ENCODE peak calls at places on chromosomes 6 and 20, in five cellular contexts. X, N, A, Y and S are unnamed samples.

GRCh38 chr6:74447013-74447412 is 751.0 kb downstream of the CD109 start:
- DNase-seq in N (no peak), A (no peak), X (no peak), Y (no peak), S (no peak)

GRCh38 chr20:826695-827323 is 6.7 kb upstream of the FAM110A start:
- DNase-seq in X (no peak), Y (no peak), A (no peak), N (no peak), S (peak; percentile 11)

GRCh38 chr6:8707369-8707768 is 272.0 kb upstream of the SLC35B3 start:
- DNase-seq in X (no peak), N (no peak), Y (no peak), A (no peak), S (no peak)

GRCh38 chr6:133889557-133890301 is 816 bp downstream of the TCF21 start:
- DNase-seq in A (no peak), Y (peak; percentile 65), X (no peak), N (no peak), S (no peak)

GRCh38 chr6:19297880-19298279 is 539.3 kb upstream of the ID4 start:
- DNase-seq in A (no peak), X (no peak), Y (peak; percentile 42), N (no peak), S (no peak)

GRCh38 chr6:38502423-38502822 is 137.3 kb downstream of the BTBD9 start:
- DNase-seq in Y (no peak), X (no peak), N (no peak), A (no peak), S (no peak)

GRCh38 chr6:54722328-54722727 is 124.2 kb upstream of the FAM83B start:
- DNase-seq in A (no peak), Y (no peak), X (no peak), N (no peak), S (no peak)

GRCh38 chr6:118859517-118860064 is 34.4 kb upstream of the ASF1A start:
- DNase-seq in Y (no peak), X (no peak), N (no peak), A (no peak), S (no peak)

GRCh38 chr6:40965046-40965445 is 74.0 kb downstream of the UNC5CL start:
- DNase-seq in A (no peak), Y (no peak), N (no peak), X (no peak), S (no peak)

GRCh38 chr6:150900049-150900448 is 34.5 kb downstream of the MTHFD1L start:
- DNase-seq in Y (no peak), N (no peak), A (no peak), X (no peak), S (no peak)

GRCh38 chr6:90663873-90664272 is 77.0 kb upstream of the MAP3K7 start:
- DNase-seq in A (no peak), X (no peak), N (no peak), Y (no peak), S (no peak)

GRCh38 chr6:90668141-90668540 is 81.3 kb upstream of the MAP3K7 start:
- DNase-seq in Y (no peak), X (no peak), N (no peak), A (no peak), S (no peak)

GRCh38 chr6:90669420-90669819 is 82.5 kb upstream of the MAP3K7 start:
- DNase-seq in A (no peak), N (no peak), X (no peak), Y (no peak), S (no peak)

GRCh38 chr6:90669846-90670245 is 83.0 kb upstream of the MAP3K7 start:
- DNase-seq in N (no peak), X (no peak), Y (no peak), A (no peak), S (no peak)
- H3K27ac ChIP-seq in N (no peak overlapping the region), X (no peak overlapping the region), Y (peak overlapping the region; percentile 35), A (no peak overlapping the region), S (no peak overlapping the region)

GRCh38 chr20:21508230-21509078 is 5.4 kb downstream of the NKX2-2 start:
- DNase-seq in N (no peak), A (no peak), Y (peak; percentile 57), X (no peak), S (no peak)
- H3K27me3 ChIP-seq in N (peaks cover 83% of the 10 kb centered on the region), A (peaks cover 96% of the 10 kb centered on the region), Y (peaks cover 68% of the 10 kb centered on the region), X (peaks cover 95% of the 10 kb centered on the region), S (peaks cover 94% of the 10 kb centered on the region)

DNA sequence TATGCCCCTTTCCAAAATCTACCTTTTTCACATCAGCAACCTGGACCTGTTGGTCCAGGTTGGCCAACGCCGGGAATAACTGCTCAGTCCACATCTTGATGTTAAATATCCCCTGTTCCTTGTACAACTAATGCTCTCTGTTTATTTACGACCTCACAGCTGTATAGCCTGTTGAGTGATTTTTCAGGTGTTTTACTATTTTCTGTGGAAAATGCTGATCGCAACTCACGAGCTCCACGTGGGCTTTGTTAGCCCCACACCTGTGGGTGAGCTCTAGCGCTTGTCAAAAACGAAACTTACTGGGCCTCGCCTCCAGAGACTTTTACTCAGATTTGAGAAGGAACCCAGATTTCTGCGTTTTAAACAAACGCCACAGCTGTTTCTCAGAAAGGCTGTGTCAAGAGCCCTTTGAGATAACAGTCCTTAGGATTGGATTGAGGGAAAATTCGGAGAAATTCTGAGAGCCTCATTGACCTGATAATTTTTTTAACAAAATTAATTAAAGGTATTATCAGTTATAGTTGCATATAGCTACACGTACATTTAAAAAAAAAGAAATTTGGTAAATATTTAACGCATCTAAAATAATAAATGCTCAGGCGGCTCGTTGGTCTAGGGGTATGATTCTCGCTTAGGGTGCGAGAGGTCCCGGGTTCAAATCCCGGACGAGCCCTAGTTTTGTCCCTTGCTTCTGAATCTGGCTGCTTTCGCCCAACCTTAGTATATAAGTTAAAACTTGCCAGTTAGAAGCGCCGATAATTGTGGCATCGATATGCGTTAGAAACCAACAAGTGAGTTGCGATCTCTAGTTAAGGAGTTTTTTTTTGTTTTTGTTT is 16.7 kb downstream of the HMGN4 start:
- DNase-seq in N (peak; percentile 42), A (no peak), X (no peak), Y (peak; percentile 58), S (no peak)
- H3K4me1 ChIP-seq in N (peaks cover 3% of the 10 kb centered on the region), A (no peaks in the 10 kb centered on the region), X (no peaks in the 10 kb centered on the region), Y (no peaks in the 10 kb centered on the region), S (peaks cover 22% of the 10 kb centered on the region)

GRCh38 chr6:548091-548490 is 108.8 kb downstream of the HUS1B start:
- DNase-seq in Y (no peak), N (no peak), A (no peak), X (no peak), S (no peak)
- H3K27ac ChIP-seq in Y (no peak overlapping the region), N (no peak overlapping the region), A (no peak overlapping the region), X (no peak overlapping the region), S (no peak overlapping the region)

GRCh38 chr6:4338884-4339283 is 203.5 kb upstream of the ECI2 start:
- DNase-seq in Y (no peak), X (no peak), N (no peak), A (no peak), S (no peak)
- H3K27me3 ChIP-seq in Y (no peaks in the 10 kb centered on the region), X (no peaks in the 10 kb centered on the region), N (no peaks in the 10 kb centered on the region), A (no peaks in the 10 kb centered on the region), S (no peaks in the 10 kb centered on the region)

GRCh38 chr6:95790787-95791186 is 213.5 kb downstream of the MANEA start:
- DNase-seq in X (no peak), N (no peak), Y (no peak), A (no peak), S (no peak)
- H3K4me1 ChIP-seq in X (no peaks in the 10 kb centered on the region), N (no peaks in the 10 kb centered on the region), Y (no peaks in the 10 kb centered on the region), A (no peaks in the 10 kb centered on the region), S (no peaks in the 10 kb centered on the region)